ENCODE peak calls at places on chromosomes 6 and 20, in four cellular contexts. J, Y, D and L are unnamed samples.

GRCh38 chr6:5673016-5673415 is 333.7 kb downstream of the NRN1 start:
- DNase-seq in J (no peak), Y (no peak), D (no peak), L (no peak)

GRCh38 chr6:119481981-119482380 is 132.4 kb upstream of the MAN1A1 start:
- DNase-seq in J (no peak), D (no peak), Y (no peak), L (no peak)

GRCh38 chr6:5626727-5627426 is 365.6 kb downstream of the FARS2 start:
- DNase-seq in D (no peak), J (no peak), Y (no peak), L (no peak)

GRCh38 chr6:31898200-31899011 is 908 bp upstream of the EHMT2 start:
- DNase-seq in J (no peak), Y (peak; percentile 35), D (peak; percentile 68), L (no peak)

GRCh38 chr20:9062066-9062465 is 6.8 kb upstream of the PLCB4 start:
- DNase-seq in J (no peak), Y (no peak), D (no peak), L (no peak)

GRCh38 chr6:17762651-17763050 is 55.9 kb upstream of the NUP153 start:
- DNase-seq in Y (no peak), J (no peak), D (no peak), L (no peak)

GRCh38 chr6:28742668-28743270 is 181.0 kb downstream of the TRIM27 start:
- DNase-seq in Y (peak; percentile 72), D (peak; percentile 89), J (no peak), L (peak; percentile 59)

GRCh38 chr20:59939052-59939878 is 840 bp downstream of the PPP1R3D start:
- DNase-seq in J (no peak), D (peak; percentile 21), Y (no peak), L (no peak)

GRCh38 chr6:168778201-168778600 is 337.2 kb downstream of the SMOC2 start:
- DNase-seq in Y (no peak), J (no peak), D (no peak), L (no peak)

GRCh38 chr6:28789553-28790083 is 134.2 kb downstream of the TRIM27 start:
- DNase-seq in Y (peak; percentile 68), J (no peak), D (peak; percentile 85), L (peak; percentile 61)

GRCh38 chr6:126312013-126312665 is 27.8 kb upstream of the CENPW start:
- DNase-seq in Y (no peak), D (peak; percentile 49), J (no peak), L (peak; percentile 8)

GRCh38 chr6:156131221-156131903 is 645.8 kb upstream of the ARID1B start:
- DNase-seq in J (no peak), Y (no peak), D (no peak), L (no peak)

GRCh38 chr6:34248198-34248726 is 544 bp downstream of the SMIM29 start:
- DNase-seq in Y (peak; percentile 18), D (peak; percentile 43), J (peak; percentile 73), L (peak; percentile 42)

GRCh38 chr6:164889980-164890379 is 419.4 kb downstream of the C6orf118 start:
- DNase-seq in J (no peak), D (no peak), Y (no peak), L (no peak)

GRCh38 chr6:141415896-141416295 is 716.8 kb upstream of the GJE1 start:
- DNase-seq in Y (peak; percentile 36), D (peak; percentile 8), J (no peak), L (no peak)

GRCh38 chr6:2448826-2449571 is 203.6 kb upstream of the GMDS start:
- DNase-seq in Y (peak; percentile 89), J (no peak), D (peak; percentile 85), L (peak; percentile 40)

GRCh38 chr20:48189177-48189576 is 403.9 kb upstream of the SULF2 start:
- DNase-seq in D (peak; percentile 63), Y (no peak), J (peak; percentile 7), L (no peak)

GRCh38 chr6:169854083-169854725 is 102.8 kb downstream of the ERMARD start:
- DNase-seq in D (no peak), J (no peak), Y (no peak), L (no peak)

GRCh38 chr6:163793584-163793983 is 379.1 kb downstream of the QKI start:
- DNase-seq in J (no peak), D (peak; percentile 35), Y (peak; percentile 85), L (no peak)

GRCh38 chr20:63230800-63231268 is 4.9 kb upstream of the BIRC7 start:
- DNase-seq in J (no peak), D (peak; percentile 58), Y (peak; percentile 60), L (peak; percentile 73)

GRCh38 chr6:91575032-91575431 is 988.2 kb upstream of the MAP3K7 start:
- DNase-seq in D (peak; percentile 21), J (no peak), Y (peak; percentile 15), L (no peak)

GRCh38 chr6:125742433-125743120 is 6.9 kb upstream of the HEY2 start:
- DNase-seq in J (no peak), D (no peak), Y (no peak), L (no peak)

GRCh38 chr6:39207421-39208232 is 21.6 kb downstream of the KCNK5 start:
- DNase-seq in Y (no peak), J (no peak), D (no peak), L (no peak)

GRCh38 chr6:20092071-20092566 is 120.2 kb downstream of the MBOAT1 start:
- DNase-seq in J (no peak), Y (peak; percentile 59), D (peak; percentile 73), L (no peak)

GRCh38 chr6:146857960-146858308 is 259.2 kb downstream of the ADGB start:
- DNase-seq in D (no peak), Y (no peak), J (no peak), L (peak; percentile 52)

GRCh38 chr6:33419580-33420492 is at the start of gene SYNGAP1:
- DNase-seq in J (no peak), D (no peak), Y (peak; percentile 64), L (peak; percentile 54)

GRCh38 chr20:36454664-36455427 is 86.5 kb upstream of the MYL9 start:
- DNase-seq in Y (no peak), D (peak; percentile 17), J (no peak), L (no peak)

GRCh38 chr20:4592316-4593148 is 129.2 kb upstream of the PRND start:
- DNase-seq in J (peak; percentile 65), Y (no peak), D (peak; percentile 84), L (peak; percentile 72)

GRCh38 chr20:57062241-57062640 is 204.2 kb downstream of the BMP7 start:
- DNase-seq in D (no peak), J (no peak), Y (no peak), L (no peak)

GRCh38 chr6:10163159-10163962 is 251.5 kb downstream of the TFAP2A start:
- DNase-seq in D (peak; percentile 83), J (no peak), Y (no peak), L (no peak)

GRCh38 chr6:127496471-127496870 is 22.7 kb downstream of the MTCL3 start:
- DNase-seq in D (peak; percentile 60), J (no peak), Y (peak; percentile 25), L (no peak)

DNA sequence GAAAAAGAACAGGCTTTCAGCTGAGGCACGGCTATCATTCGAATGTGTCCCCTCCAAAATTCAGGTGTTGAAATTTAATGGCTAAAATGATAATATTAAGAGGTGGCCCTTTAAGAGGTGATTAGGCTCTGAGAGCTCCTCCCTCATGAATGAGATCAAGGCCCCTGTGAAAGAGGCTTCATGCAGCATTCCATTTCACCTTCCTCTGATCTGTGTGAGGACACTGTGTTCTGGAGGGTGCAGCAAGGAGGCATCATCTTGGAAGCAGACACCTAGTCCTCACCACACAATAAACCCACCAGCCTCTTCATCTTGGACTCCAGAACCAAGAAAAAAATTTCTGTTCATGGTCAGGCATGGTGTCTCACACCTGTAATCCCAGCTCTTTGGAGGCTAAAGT is 56.4 kb downstream of the PPP1R14C start:
- DNase-seq in D (no peak), Y (no peak), J (no peak), L (no peak)
- H3K4me1 ChIP-seq in D (peaks cover 10% of the 10 kb centered on the region), Y (no peaks in the 10 kb centered on the region), J (peaks cover 23% of the 10 kb centered on the region), L (no peaks in the 10 kb centered on the region)

GRCh38 chr6:124233221-124233620 is 429.6 kb downstream of the NKAIN2 start:
- DNase-seq in D (no peak), Y (no peak), J (no peak), L (no peak)
- TF ChIP-seq CTCF in D (no peak), Y (no peak), J (no peak), L (no peak)

DNA sequence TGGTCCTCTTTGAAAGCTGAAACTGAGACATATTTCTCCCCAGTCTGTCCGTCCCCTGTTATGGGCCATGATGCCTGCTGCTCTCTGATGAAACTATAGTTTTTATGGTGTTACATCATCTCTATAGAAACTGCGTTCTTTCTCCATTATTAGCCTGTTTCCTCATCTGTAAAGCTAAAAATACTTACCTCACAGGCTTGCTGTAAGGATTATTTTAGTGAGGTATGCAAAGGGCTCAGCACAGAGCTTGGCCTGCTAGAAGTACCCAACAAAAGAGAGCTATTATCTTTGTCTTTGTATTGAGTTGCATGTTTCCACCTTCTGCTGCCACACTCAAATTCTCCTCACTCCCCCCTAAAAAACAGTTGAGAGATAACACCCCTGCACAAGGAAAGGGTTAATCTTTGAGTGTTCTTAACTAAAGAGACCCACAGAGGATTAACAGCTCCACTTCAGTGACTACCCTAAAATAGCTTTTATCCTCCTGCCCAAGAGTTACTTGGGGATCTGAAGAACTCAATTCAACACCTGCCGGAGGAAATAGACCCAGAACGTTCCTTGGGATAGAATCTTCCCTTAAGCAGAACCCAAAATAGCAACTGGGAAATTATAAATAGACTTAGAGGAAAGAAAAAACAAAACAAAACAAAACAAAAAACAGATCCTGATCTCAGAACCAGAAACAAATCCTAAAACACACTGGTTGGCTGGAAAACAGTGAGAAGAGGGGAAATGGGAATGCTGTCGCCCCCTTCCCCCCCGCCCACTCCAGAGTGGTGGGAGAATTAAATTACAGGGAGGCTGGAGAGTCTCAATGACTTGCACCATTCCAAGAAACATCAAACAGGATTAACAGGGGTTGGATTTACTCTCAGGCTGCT is 1.8 kb downstream of the PLAGL2 start:
- DNase-seq in J (no peak), D (no peak), Y (peak; percentile 41), L (no peak)
- H3K4me3 ChIP-seq in J (peak overlapping the region; percentile 95), D (peak overlapping the region; percentile 97), Y (no peak overlapping the region), L (peak overlapping the region; percentile 100)

DNA sequence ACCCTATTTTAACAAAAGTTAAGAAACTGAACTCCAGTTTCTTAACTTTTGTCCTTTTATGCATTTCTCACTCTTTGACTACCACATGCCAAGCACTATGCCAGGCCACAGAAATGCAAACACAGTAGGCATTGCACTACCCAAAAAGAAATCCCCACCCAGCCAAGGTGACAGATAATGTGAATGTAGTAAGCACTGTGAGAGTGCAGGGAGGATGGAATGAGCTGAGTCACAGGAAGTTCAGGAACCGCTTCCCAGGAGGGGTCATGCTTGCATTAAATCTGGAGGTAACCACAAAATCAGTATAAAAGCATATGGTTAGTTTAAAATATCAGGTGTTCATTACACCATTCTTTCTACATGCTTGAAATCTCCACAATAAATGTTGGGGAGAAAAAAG is 20.1 kb upstream of the FAM83C start:
- DNase-seq in Y (peak; percentile 96), J (no peak), D (peak; percentile 98), L (no peak)
- H3K4me1 ChIP-seq in Y (peaks cover 34% of the 10 kb centered on the region), J (peaks cover 1% of the 10 kb centered on the region), D (peaks cover 80% of the 10 kb centered on the region), L (no peaks in the 10 kb centered on the region)

DNA sequence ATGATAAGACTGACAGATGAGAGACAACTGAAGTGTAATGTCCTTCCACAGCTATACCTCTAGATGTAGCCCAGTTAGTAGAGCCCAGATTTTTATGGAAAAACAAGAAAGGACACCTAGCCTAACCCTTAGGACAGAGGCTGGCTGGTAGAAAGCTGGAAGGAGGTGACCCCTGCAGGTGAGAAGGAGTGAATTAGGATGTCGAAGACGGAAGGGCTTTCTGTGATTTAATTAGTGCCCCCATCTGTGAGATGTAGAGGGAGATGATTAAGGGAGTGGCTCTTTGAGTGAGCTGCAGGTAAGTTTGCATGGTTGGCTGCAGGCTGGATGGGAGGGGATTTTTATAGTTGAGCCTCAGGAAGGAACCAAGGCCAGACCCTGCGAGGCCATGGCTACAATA is 82.8 kb downstream of the GFRA4 start:
- DNase-seq in J (no peak), Y (no peak), D (no peak), L (no peak)
- TF ChIP-seq CTCF in J (no peak), Y (no peak), D (no peak), L (no peak)